ENCODE peak calls at places on chromosomes 12 and 14, in five cellular contexts. One of them, this sample, is unnamed.

GRCh38 chr12:122641976-122642375 is 61.2 kb downstream of the HCAR2 start:
- DNase-seq in activated T-cell treated with anti-CD3 and anti-CD28 coated beads for 48 hours: no peak
- DNase-seq in AG04449: no peak
- DNase-seq in OCI-LY7: no peak
- DNase-seq in kidney glomerular epithelial cell: no peak
- DNase-seq in this sample: no peak

GRCh38 chr14:103302966-103303365 is 31.1 kb upstream of the EIF5 start:
- DNase-seq in OCI-LY7: no peak
- DNase-seq in AG04449: no peak
- DNase-seq in activated T-cell treated with anti-CD3 and anti-CD28 coated beads for 48 hours: no peak
- DNase-seq in kidney glomerular epithelial cell: no peak
- DNase-seq in this sample: no peak

GRCh38 chr12:52235822-52236291 is 2.8 kb downstream of the KRT7 start:
- DNase-seq in activated T-cell treated with anti-CD3 and anti-CD28 coated beads for 48 hours: no peak
- DNase-seq in OCI-LY7: no peak
- DNase-seq in kidney glomerular epithelial cell: no peak
- DNase-seq in AG04449: no peak
- DNase-seq in this sample: no peak

GRCh38 chr12:117188961-117189724 is 1.1 kb downstream of the FBXO21 start:
- DNase-seq in activated T-cell treated with anti-CD3 and anti-CD28 coated beads for 48 hours: no peak
- DNase-seq in AG04449: peak
- DNase-seq in OCI-LY7: no peak
- DNase-seq in kidney glomerular epithelial cell: peak
- DNase-seq in this sample: no peak

GRCh38 chr12:122085006-122085405 is 6.5 kb downstream of the MLXIP start:
- DNase-seq in AG04449: no peak
- DNase-seq in OCI-LY7: no peak
- DNase-seq in activated T-cell treated with anti-CD3 and anti-CD28 coated beads for 48 hours: no peak
- DNase-seq in kidney glomerular epithelial cell: no peak
- DNase-seq in this sample: no peak

GRCh38 chr12:121093487-121093891 is 39.2 kb upstream of the P2RX7 start:
- DNase-seq in OCI-LY7: no peak
- DNase-seq in kidney glomerular epithelial cell: no peak
- DNase-seq in AG04449: no peak
- DNase-seq in activated T-cell treated with anti-CD3 and anti-CD28 coated beads for 48 hours: no peak
- DNase-seq in this sample: no peak

GRCh38 chr14:90976076-90976475 is 84.4 kb downstream of the RPS6KA5 start:
- DNase-seq in kidney glomerular epithelial cell: no peak
- DNase-seq in AG04449: no peak
- DNase-seq in OCI-LY7: no peak
- DNase-seq in activated T-cell treated with anti-CD3 and anti-CD28 coated beads for 48 hours: no peak
- DNase-seq in this sample: no peak

GRCh38 chr14:102192840-102193502 is 53.3 kb downstream of the WDR20 start:
- DNase-seq in AG04449: no peak
- DNase-seq in OCI-LY7: no peak
- DNase-seq in kidney glomerular epithelial cell: no peak
- DNase-seq in activated T-cell treated with anti-CD3 and anti-CD28 coated beads for 48 hours: no peak
- DNase-seq in this sample: no peak

GRCh38 chr12:48189331-48190125 is 6.1 kb downstream of the CCDC184 start:
- DNase-seq in AG04449: no peak
- DNase-seq in kidney glomerular epithelial cell: peak
- DNase-seq in OCI-LY7: peak
- DNase-seq in activated T-cell treated with anti-CD3 and anti-CD28 coated beads for 48 hours: peak
- DNase-seq in this sample: no peak

GRCh38 chr12:51549637-51550036 is 41.4 kb upstream of the SCN8A start:
- DNase-seq in kidney glomerular epithelial cell: no peak
- DNase-seq in OCI-LY7: no peak
- DNase-seq in activated T-cell treated with anti-CD3 and anti-CD28 coated beads for 48 hours: no peak
- DNase-seq in AG04449: peak
- DNase-seq in this sample: no peak

GRCh38 chr12:68203460-68203875 is 22.1 kb downstream of the IL26 start:
- DNase-seq in AG04449: no peak
- DNase-seq in activated T-cell treated with anti-CD3 and anti-CD28 coated beads for 48 hours: no peak
- DNase-seq in OCI-LY7: no peak
- DNase-seq in kidney glomerular epithelial cell: no peak
- DNase-seq in this sample: no peak

This sample was measured in heart right ventricle.